ENCODE peak calls at places on chromosomes 4 and X, in eight cellular contexts. X, I, T, D, S, O, E and G are unnamed samples.

GRCh38 chr4:140156529-140157171 is 2.7 kb upstream of the MAML3 start:
- DNase-seq in I (no peak), O (no peak), T (no peak), X (no peak), D (no peak), E (no peak), S (peak), G (no peak)

GRCh38 chr4:112514449-112515277 is 1.3 kb downstream of the NEUROG2 start:
- DNase-seq in T (no peak), D (peak), I (no peak), E (no peak), S (no peak), X (no peak), O (no peak), G (peak)

GRCh38 chr4:83316459-83317170 is 18.0 kb downstream of the HPSE start:
- DNase-seq in T (no peak), I (no peak), X (no peak), S (no peak), D (no peak), O (no peak), E (no peak), G (no peak)

GRCh38 chrX:7065473-7065872 is 82.0 kb upstream of the STS start:
- DNase-seq in S (no peak), O (no peak), T (no peak), E (no peak), D (no peak), X (no peak), I (no peak), G (no peak)

GRCh38 chr4:2135083-2135482 is 76.0 kb downstream of the NAT8L start:
- DNase-seq in E (no peak), S (no peak), O (no peak), I (no peak), D (peak), X (no peak), T (no peak), G (peak)

GRCh38 chrX:48278958-48279357 is 23.8 kb downstream of the SSX1 start:
- DNase-seq in S (no peak), E (no peak), X (no peak), T (no peak), I (no peak), D (peak), O (no peak), G (no peak)

GRCh38 chr4:51868449-51868847 is 25.5 kb downstream of the DCUN1D4 start:
- DNase-seq in S (no peak), D (peak), E (no peak), I (no peak), O (no peak), X (no peak), T (no peak), G (peak)

GRCh38 chr4:1012031-1012739 is 759 bp downstream of the FGFRL1 start:
- DNase-seq in S (peak), O (peak), I (peak), D (peak), T (no peak), E (no peak), X (peak), G (peak)

GRCh38 chr4:89939464-89939863 is 44.8 kb downstream of the MMRN1 start:
- DNase-seq in S (no peak), T (no peak), O (no peak), E (no peak), X (no peak), D (no peak), I (no peak), G (no peak)